ENCODE peak calls at places on chromosomes 1 and 21, in seven cellular contexts. S is spleen, E is heart left ventricle, K is sigmoid colon, D is body of pancreas, Q is IMR-90, X is stomach. G is an unnamed sample.

GRCh38 chr21:28215214-28215954 is 777.3 kb downstream of the LTN1 start:
- DNase-seq in S (no peak), E (peak; percentile 47), K (no peak), D (no peak), Q (peak; percentile 69), X (no peak), G (no peak)

GRCh38 chr21:31557421-31557955 is 102.0 kb upstream of the SOD1 start:
- DNase-seq in S (peak; percentile 76), E (no peak), K (no peak), D (no peak), Q (no peak), X (peak; percentile 26), G (no peak)

GRCh38 chr1:51294566-51295184 is 35.7 kb downstream of the TTC39A start:
- DNase-seq in S (no peak), E (no peak), K (no peak), D (no peak), Q (no peak), X (peak; percentile 20), G (peak; percentile 91)

GRCh38 chr1:198246331-198246730 is 89.5 kb downstream of the NEK7 start:
- DNase-seq in S (no peak), E (no peak), K (no peak), D (no peak), Q (no peak), X (no peak), G (no peak)

GRCh38 chr1:106843505-106843904 is 213.0 kb upstream of the PRMT6 start:
- DNase-seq in S (no peak), E (no peak), K (no peak), D (no peak), Q (no peak), X (no peak), G (no peak)

GRCh38 chr1:103525114-103525606 is 339 bp upstream of the RNPC3 start:
- DNase-seq in S (peak; percentile 72), E (no peak), K (no peak), D (peak; percentile 82), Q (peak; percentile 38), X (no peak), G (peak; percentile 83)

GRCh38 chr1:184888505-184888904 is 85.8 kb downstream of the NIBAN1 start:
- DNase-seq in S (no peak), E (no peak), K (no peak), D (no peak), Q (peak; percentile 84), X (no peak), G (no peak)

GRCh38 chr21:28867401-28867800 is 125.3 kb downstream of the LTN1 start:
- DNase-seq in S (no peak), E (no peak), K (no peak), D (no peak), Q (peak; percentile 39), X (no peak), G (no peak)

GRCh38 chr1:217453816-217454215 is 177.1 kb downstream of the GPATCH2 start:
- DNase-seq in S (no peak), E (peak; percentile 81), K (no peak), D (peak; percentile 6), Q (no peak), X (no peak), G (no peak)

GRCh38 chr1:28417441-28418277 is 48.1 kb downstream of the PHACTR4 start:
- DNase-seq in S (no peak), E (no peak), K (no peak), D (peak; percentile 35), Q (peak; percentile 65), X (no peak), G (peak; percentile 83)

GRCh38 chr21:17585875-17586450 is 26.7 kb downstream of the BTG3 start:
- DNase-seq in S (no peak), E (no peak), K (no peak), D (peak; percentile 28), Q (peak; percentile 62), X (no peak), G (peak; percentile 60)

GRCh38 chr1:53340660-53341520 is 13.0 kb upstream of the LRP8 start:
- DNase-seq in S (no peak), E (no peak), K (no peak), D (no peak), Q (no peak), X (peak; percentile 4), G (no peak)

GRCh38 chr21:26148071-26148470 is 22.5 kb downstream of the APP start:
- DNase-seq in S (no peak), E (no peak), K (no peak), D (no peak), Q (no peak), X (no peak), G (no peak)

GRCh38 chr1:25543425-25544242 is at the start of gene LDLRAP1:
- DNase-seq in S (peak; percentile 92), E (peak; percentile 83), K (peak; percentile 88), D (peak; percentile 73), Q (peak; percentile 62), X (peak; percentile 77), G (no peak)

GRCh38 chr1:185864889-185865288 is 130.7 kb downstream of the HMCN1 start:
- DNase-seq in S (no peak), E (no peak), K (no peak), D (no peak), Q (peak; percentile 97), X (no peak), G (no peak)

GRCh38 chr1:225603538-225604354 is 49.2 kb downstream of the ENAH start:
- DNase-seq in S (no peak), E (no peak), K (no peak), D (no peak), Q (peak; percentile 75), X (no peak), G (no peak)

DNA sequence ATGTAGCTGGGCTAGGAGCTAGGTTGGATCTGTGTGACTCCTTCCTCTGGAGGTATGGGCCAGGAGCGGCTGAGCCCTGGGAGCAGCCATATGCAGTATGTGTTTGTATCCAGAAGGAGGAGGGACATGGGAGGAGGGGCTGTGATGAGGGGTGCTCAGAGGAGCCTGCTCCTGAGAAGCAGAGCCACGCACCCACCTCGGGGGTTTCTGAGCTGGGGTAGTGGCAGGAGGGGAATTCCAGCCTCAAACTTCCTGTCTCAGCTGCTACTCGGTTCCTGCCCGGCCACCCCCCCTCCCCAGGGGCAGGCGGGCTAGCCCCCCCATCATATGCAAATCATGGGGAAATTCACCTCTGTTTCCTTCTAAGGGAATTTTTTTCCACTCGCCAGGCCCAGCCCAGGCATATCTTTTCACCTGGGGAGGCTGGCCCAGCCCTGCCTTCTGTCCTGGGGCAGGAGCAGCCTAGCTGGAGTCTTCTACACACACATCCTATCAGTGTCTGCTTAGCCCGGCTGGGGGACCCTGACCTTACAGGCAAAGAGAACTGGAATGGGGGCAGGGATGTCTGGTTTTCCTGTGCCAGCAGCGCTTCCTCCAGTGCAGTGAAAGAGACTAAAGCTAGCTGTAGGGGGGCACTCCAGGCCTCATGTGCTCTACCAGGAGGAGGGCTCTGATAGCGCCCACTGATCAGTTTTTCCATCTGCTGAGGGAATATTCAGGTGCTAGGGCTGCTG is 3.0 kb downstream of the ZC3H12A start:
- DNase-seq in S (peak; percentile 92), E (no peak), K (no peak), D (peak; percentile 87), Q (peak; percentile 78), X (peak; percentile 87), G (peak; percentile 47)
- TF ChIP-seq POLR2A in S (no peak), E (no peak), K (no peak), D (peak; percentile 76), Q (peak; percentile 7), X (no peak), G (peak; percentile 31)

GRCh38 chr1:64229307-64229706 is 25.9 kb downstream of the UBE2U start:
- DNase-seq in S (no peak), E (no peak), K (no peak), D (no peak), Q (no peak), X (no peak), G (no peak)

GRCh38 chr1:64223329-64224151 is 20.1 kb downstream of the UBE2U start:
- DNase-seq in S (no peak), E (no peak), K (no peak), D (no peak), Q (peak; percentile 95), X (no peak), G (no peak)

GRCh38 chr1:64231153-64231552 is 27.7 kb downstream of the UBE2U start:
- DNase-seq in S (no peak), E (no peak), K (no peak), D (no peak), Q (no peak), X (no peak), G (no peak)

DNA sequence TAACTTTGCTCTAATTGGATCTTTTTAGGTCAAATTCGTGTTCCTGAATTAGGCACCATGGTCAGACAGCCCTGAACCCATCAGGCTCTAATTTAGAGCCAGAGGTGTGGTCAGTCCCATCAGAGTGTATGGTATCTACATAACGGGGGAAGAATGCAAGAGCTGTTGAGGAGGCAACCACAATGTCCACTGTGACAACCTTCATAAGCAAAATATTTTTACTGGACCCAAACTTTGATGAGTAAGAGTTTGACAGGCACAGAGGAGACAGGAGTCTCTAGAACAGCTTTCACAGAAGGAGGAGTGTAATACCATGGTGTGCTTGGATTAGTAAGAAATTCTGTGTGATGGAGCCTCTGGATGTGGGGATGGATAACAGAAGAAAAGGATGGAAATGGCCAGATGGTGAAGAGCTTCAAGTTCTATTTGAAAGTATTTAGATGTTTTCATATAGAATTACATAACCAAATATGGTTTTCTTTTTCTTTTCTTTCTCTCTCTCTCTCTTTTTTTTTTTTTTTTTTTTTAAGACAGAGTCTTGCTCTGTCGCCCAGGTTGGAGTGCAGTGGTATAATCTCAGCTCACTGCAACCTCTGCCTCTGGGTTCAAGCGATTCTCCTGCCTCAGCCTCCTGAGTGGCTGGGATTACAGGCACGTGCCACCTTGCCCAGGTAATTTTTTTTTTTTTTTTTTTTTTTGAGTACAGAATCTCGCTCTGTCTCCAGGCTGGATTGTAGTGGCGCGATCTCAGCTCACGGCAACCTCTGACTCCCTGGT is 24.9 kb downstream of the UBE2U start:
- DNase-seq in S (no peak), E (no peak), K (no peak), D (no peak), Q (peak; percentile 55), X (no peak), G (no peak)
- TF ChIP-seq POLR2A in S (no peak), E (no peak), K (no peak), D (no peak), Q (no peak), X (no peak), G (no peak)

DNA sequence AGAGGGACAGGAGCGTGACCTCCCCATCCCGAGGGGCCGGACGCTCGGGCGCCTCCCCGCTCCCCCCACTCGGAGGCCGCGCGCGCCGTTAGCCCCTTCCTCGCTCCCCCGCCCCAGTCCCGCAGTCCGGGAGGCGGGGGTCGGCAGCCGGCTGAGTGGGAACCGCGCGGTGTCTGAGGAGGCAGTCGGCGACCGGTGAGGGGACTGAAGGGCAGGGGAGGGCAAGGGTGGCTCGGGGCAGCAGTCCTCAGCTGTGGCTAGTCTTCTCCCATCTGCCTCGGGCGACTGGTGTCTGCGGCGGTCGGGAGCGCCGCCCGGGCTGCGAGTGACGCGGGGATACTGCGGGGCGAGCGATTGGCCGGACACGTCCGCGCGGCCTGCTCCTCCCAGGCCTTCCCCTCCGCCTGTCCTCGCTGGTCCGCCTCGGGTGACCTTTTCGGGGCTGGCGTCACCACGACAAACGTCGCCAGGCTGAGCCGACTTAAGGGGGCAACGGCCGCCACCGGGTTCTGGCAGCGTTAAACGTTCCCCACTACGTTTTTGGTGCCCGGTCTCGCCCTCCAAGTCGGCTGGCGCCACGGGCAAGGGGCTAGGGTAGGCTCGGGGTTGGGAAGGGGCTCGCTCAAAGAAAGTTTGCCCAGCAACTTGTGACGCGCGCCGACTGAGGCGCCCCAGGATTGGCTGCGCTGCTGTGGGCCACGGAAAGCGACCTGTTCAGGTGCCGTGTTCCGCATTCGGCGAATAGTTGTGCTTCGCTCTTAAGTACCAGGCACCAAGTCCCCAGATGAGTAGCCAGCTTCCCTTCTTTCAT is 538 bp downstream of the ZNF672 start:
- DNase-seq in S (peak; percentile 98), E (peak; percentile 97), K (peak; percentile 97), D (peak; percentile 94), Q (peak; percentile 80), X (peak; percentile 94), G (peak; percentile 95)
- TF ChIP-seq POLR2A in S (peak; percentile 57), E (peak; percentile 95), K (peak; percentile 66), D (peak; percentile 94), Q (peak; percentile 96), X (peak; percentile 23), G (peak; percentile 93)

GRCh38 chr1:203795382-203796222 is at the start of the genes ZBED6 and ZC3H11A:
- DNase-seq in S (peak; percentile 100), E (peak; percentile 100), K (peak; percentile 100), D (peak; percentile 99), Q (peak; percentile 98), X (peak; percentile 99), G (peak; percentile 98)
- TF ChIP-seq POLR2A in S (peak; percentile 36), E (peak; percentile 63), K (peak; percentile 59), D (peak; percentile 86), Q (peak; percentile 88), X (peak; percentile 31), G (peak; percentile 66)